ENCODE peak calls at places on chromosomes 4 and X, in seven cellular contexts. S is dorsolateral prefrontal cortex; J is effector CD8-positive, alpha-beta T cell; O is neural crest cell; W is RKO; Q is amygdala; R is heart right ventricle. Z is an unnamed sample.

GRCh38 chr4:39429476-39430310 is 23.0 kb downstream of the KLB start:
- DNase-seq in S (no peak), J (no peak), O (no peak), W (no peak), Q (no peak), R (no peak), Z (no peak)

GRCh38 chr4:117691572-117692351 is 342.5 kb upstream of the NDST3 start:
- DNase-seq in S (no peak), J (no peak), O (no peak), W (no peak), Q (no peak), R (no peak), Z (no peak)

GRCh38 chrX:20140410-20140809 is 1.2 kb downstream of the EIF1AX start:
- DNase-seq in S (no peak), J (no peak), O (no peak), W (peak; percentile 48), Q (no peak), R (no peak), Z (no peak)

GRCh38 chr4:86453044-86453501 is 93.2 kb upstream of the MAPK10 start:
- DNase-seq in S (no peak), J (no peak), O (no peak), W (no peak), Q (peak; percentile 10), R (peak; percentile 19), Z (peak; percentile 50)

GRCh38 chrX:87679849-87680248 is 162.2 kb downstream of the KLHL4 start:
- DNase-seq in S (no peak), J (no peak), O (no peak), W (no peak), Q (no peak), R (no peak), Z (no peak)

GRCh38 chrX:16278927-16279326 is 111.6 kb downstream of the MAGEB17 start:
- DNase-seq in S (no peak), J (no peak), O (no peak), W (no peak), Q (no peak), R (no peak), Z (no peak)

GRCh38 chr4:150176559-150176958 is 98.3 kb downstream of the DCLK2 start:
- DNase-seq in S (no peak), J (no peak), O (no peak), W (no peak), Q (no peak), R (no peak), Z (peak; percentile 55)

GRCh38 chr4:6227412-6228157 is 27.2 kb upstream of the JAKMIP1 start:
- DNase-seq in S (no peak), J (no peak), O (no peak), W (no peak), Q (no peak), R (no peak), Z (no peak)

GRCh38 chr4:67603310-67604028 is 44.9 kb downstream of the STAP1 start:
- DNase-seq in S (no peak), J (no peak), O (no peak), W (no peak), Q (no peak), R (no peak), Z (no peak)

GRCh38 chr4:184167576-184167975 is 50.1 kb downstream of the ENPP6 start:
- DNase-seq in S (no peak), J (no peak), O (no peak), W (no peak), Q (no peak), R (no peak), Z (no peak)

GRCh38 chr4:180827610-180828009 is 1415.6 kb upstream of the TENM3 start:
- DNase-seq in S (no peak), J (no peak), O (no peak), W (no peak), Q (no peak), R (no peak), Z (no peak)

GRCh38 chr4:159398236-159398638 is 295.4 kb downstream of the RAPGEF2 start:
- DNase-seq in S (no peak), J (no peak), O (no peak), W (no peak), Q (no peak), R (no peak), Z (no peak)

GRCh38 chr4:31803511-31804195 is 1083.5 kb downstream of the PCDH7 start:
- DNase-seq in S (no peak), J (no peak), O (no peak), W (no peak), Q (no peak), R (no peak), Z (no peak)

GRCh38 chrX:29661290-29661689 is 554.1 kb upstream of the MAGEB2 start:
- DNase-seq in S (no peak), J (no peak), O (no peak), W (no peak), Q (no peak), R (no peak), Z (no peak)

Z was measured in Right ventricle myocardium superior.